ENCODE peak calls at places on chromosomes 12 and 14, in ten cellular contexts. D is left ventricle myocardium inferior, A is cardiac muscle cell, R is right lobe of liver, C is lower lobe of right lung, L is heart left ventricle, J is sigmoid colon, X is right cardiac atrium, Q is IMR-90, V is H7. H is an unnamed sample.

GRCh38 chr12:6452245-6452731 is 446 bp downstream of the TAPBPL start:
- DNase-seq in D (no peak), A (no peak), R (peak; percentile 64), C (no peak), L (peak; percentile 53), J (peak; percentile 79), X (no peak), Q (no peak), V (peak; percentile 70), H (no peak)

GRCh38 chr12:56629459-56630179 is 507 bp downstream of the BAZ2A start:
- DNase-seq in D (peak; percentile 34), A (peak; percentile 42), R (peak; percentile 65), C (peak; percentile 51), L (peak; percentile 37), J (no peak), X (peak; percentile 33), Q (no peak), V (no peak), H (no peak)

GRCh38 chr12:82326905-82327503 is 31.2 kb downstream of the CCDC59 start:
- DNase-seq in D (no peak), A (peak; percentile 45), R (no peak), C (no peak), L (no peak), J (no peak), X (no peak), Q (peak; percentile 28), V (no peak), H (no peak)

GRCh38 chr14:26897186-26897585 is 299.4 kb upstream of the NOVA1 start:
- DNase-seq in D (no peak), A (no peak), R (no peak), C (no peak), L (no peak), J (no peak), X (no peak), Q (no peak), V (no peak), H (no peak)

GRCh38 chr12:21771311-21771710 is 3.2 kb downstream of the KCNJ8 start:
- DNase-seq in D (no peak), A (no peak), R (no peak), C (no peak), L (no peak), J (no peak), X (no peak), Q (peak; percentile 74), V (no peak), H (no peak)

GRCh38 chr12:58915634-58916033 is 4.7 kb downstream of the LRIG3 start:
- DNase-seq in D (peak; percentile 29), A (peak; percentile 64), R (peak; percentile 53), C (no peak), L (peak; percentile 34), J (peak; percentile 90), X (no peak), Q (peak; percentile 71), V (peak; percentile 13), H (peak; percentile 37)

GRCh38 chr14:103130017-103130764 is 6.9 kb downstream of the TNFAIP2 start:
- DNase-seq in D (no peak), A (no peak), R (peak; percentile 48), C (no peak), L (no peak), J (no peak), X (no peak), Q (no peak), V (peak; percentile 50), H (no peak)

GRCh38 chr14:96975116-96975515 is 177.9 kb downstream of the VRK1 start:
- DNase-seq in D (no peak), A (no peak), R (no peak), C (no peak), L (no peak), J (no peak), X (no peak), Q (no peak), V (no peak), H (no peak)

GRCh38 chr14:70999117-70999516 is 91.9 kb downstream of the PCNX1 start:
- DNase-seq in D (no peak), A (peak; percentile 34), R (no peak), C (no peak), L (no peak), J (no peak), X (no peak), Q (no peak), V (no peak), H (no peak)

GRCh38 chr12:119660074-119660473 is 7.9 kb upstream of the PRKAB1 start:
- DNase-seq in D (no peak), A (no peak), R (no peak), C (no peak), L (no peak), J (no peak), X (no peak), Q (no peak), V (no peak), H (no peak)

GRCh38 chr14:74238974-74239847 is at the start of gene VSX2:
- DNase-seq in D (no peak), A (no peak), R (no peak), C (no peak), L (no peak), J (no peak), X (no peak), Q (no peak), V (peak; percentile 91), H (no peak)

GRCh38 chr14:74239848-74240793 is 872 bp downstream of the VSX2 start:
- DNase-seq in D (no peak), A (no peak), R (no peak), C (no peak), L (no peak), J (no peak), X (no peak), Q (no peak), V (peak; percentile 85), H (no peak)

GRCh38 chr14:74241611-74242005 is 2.4 kb downstream of the VSX2 start:
- DNase-seq in D (no peak), A (no peak), R (no peak), C (no peak), L (no peak), J (no peak), X (no peak), Q (no peak), V (no peak), H (no peak)

GRCh38 chr14:74242055-74243042 is 3.1 kb downstream of the VSX2 start:
- DNase-seq in D (no peak), A (no peak), R (no peak), C (no peak), L (no peak), J (no peak), X (no peak), Q (no peak), V (peak; percentile 66), H (no peak)

DNA sequence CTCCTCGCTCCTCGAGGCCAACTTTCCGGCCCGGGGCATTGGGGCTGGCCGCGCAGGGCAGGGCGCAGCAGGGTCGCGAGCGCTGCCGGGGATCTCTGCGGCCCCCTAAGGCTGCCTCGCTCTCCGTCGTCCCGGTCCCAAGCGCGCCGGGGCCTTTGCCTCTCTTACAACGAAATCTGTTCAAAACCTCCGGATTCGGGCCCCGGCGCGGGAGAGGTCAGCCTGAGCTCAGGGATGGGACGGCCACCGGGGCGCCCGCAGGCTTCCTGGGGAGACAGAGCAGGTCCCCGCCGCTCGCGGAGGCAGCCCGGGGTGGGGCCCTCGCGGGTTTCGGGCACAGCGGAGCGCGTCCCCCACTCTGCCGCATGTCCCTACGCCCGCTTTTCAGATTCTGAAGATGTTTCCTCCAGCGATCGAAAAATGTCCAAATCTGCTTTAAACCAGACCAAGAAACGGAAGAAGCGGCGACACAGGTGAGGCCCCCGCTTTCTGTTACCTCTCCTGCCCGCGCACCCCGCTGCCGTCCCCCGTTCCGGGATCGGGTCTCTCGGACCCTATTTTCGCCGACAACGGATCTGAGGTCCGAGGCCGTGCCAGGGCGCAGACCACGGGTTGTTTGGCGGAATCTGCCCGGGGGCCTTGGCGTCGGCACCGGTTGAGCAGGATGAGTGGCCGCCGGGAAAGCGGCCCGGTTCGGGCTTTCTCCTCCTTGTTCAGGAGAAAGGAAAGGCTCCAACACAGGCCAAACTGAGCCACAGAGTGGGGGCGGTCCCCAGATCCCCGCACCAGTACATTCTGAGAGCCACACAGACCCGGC is 1.8 kb downstream of the VSX2 start:
- DNase-seq in D (no peak), A (no peak), R (no peak), C (no peak), L (no peak), J (no peak), X (no peak), Q (no peak), V (peak; percentile 86), H (no peak)
- H3K27me3 ChIP-seq in D (peaks cover 98% of the 10 kb centered on the region), A (peaks cover 98% of the 10 kb centered on the region), R (peaks cover 30% of the 10 kb centered on the region), C (peaks cover 89% of the 10 kb centered on the region), L (peaks cover 71% of the 10 kb centered on the region), J (peaks cover 42% of the 10 kb centered on the region), X (no peaks in the 10 kb centered on the region), Q (peaks cover 90% of the 10 kb centered on the region), V (peaks cover 87% of the 10 kb centered on the region), H (peaks cover 82% of the 10 kb centered on the region)

DNA sequence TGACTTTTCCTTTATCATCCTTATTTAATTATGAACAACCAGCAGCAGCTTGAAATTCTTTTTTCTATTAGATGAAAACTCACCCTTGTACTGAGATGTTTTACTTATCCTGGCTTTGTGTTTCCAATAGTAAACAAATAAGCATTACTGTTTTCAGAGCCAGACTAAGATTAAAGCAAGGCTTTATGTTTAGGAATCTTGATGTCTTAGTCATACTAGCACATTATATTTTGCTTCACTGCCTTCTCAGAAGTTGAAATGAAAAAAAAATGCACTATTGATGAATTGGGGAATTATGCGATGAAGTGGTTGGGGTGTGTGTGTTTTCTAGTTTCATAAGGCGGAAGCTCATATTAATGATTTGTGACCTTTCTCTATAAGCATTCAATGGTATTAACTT is 301.2 kb upstream of the E2F7 start:
- DNase-seq in D (no peak), A (no peak), R (no peak), C (no peak), L (no peak), J (no peak), X (no peak), Q (no peak), V (no peak), H (no peak)
- H3K27me3 ChIP-seq in D (no peaks in the 10 kb centered on the region), A (no peaks in the 10 kb centered on the region), R (no peaks in the 10 kb centered on the region), C (no peaks in the 10 kb centered on the region), L (no peaks in the 10 kb centered on the region), J (no peaks in the 10 kb centered on the region), X (no peaks in the 10 kb centered on the region), Q (no peaks in the 10 kb centered on the region), V (no peaks in the 10 kb centered on the region), H (no peaks in the 10 kb centered on the region)

DNA sequence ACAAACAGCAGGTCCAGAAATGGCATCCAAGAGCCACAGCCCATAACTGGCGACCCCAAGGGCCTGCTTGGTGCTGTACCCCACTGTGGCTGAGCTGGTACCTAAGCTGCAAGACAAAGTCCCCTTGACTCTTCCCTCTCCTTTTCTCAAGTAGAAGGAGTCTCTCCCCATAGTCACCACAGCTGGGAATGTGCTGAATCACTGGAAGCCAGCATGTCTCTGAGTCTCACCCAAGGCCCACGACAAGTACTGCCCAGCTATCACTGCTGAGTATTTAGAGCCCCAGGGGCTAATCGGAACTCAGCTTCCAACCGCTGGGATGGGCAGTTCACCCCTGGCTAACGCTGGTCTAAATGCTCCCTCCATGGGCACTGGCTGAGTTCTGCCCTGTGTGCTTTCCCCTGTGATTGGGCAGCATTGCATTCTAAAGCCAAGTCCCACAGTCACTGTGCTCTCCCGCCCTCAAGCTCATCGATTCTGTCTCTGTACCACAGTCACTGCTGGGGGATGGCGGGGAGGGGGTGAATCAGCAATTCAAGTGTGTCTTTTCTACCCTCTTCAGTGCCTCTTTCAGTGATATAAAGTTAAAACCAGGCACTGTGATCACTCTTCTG is 6.2 kb downstream of the A2ML1 start:
- DNase-seq in D (no peak), A (no peak), R (no peak), C (no peak), L (no peak), J (no peak), X (no peak), Q (no peak), V (no peak), H (no peak)
- H3K27me3 ChIP-seq in D (peaks cover 5% of the 10 kb centered on the region), A (no peaks in the 10 kb centered on the region), R (no peaks in the 10 kb centered on the region), C (no peaks in the 10 kb centered on the region), L (no peaks in the 10 kb centered on the region), J (no peaks in the 10 kb centered on the region), X (no peaks in the 10 kb centered on the region), Q (no peaks in the 10 kb centered on the region), V (no peaks in the 10 kb centered on the region), H (no peaks in the 10 kb centered on the region)

GRCh38 chr14:86196476-86196875 is 666.5 kb downstream of the FLRT2 start:
- DNase-seq in D (no peak), A (peak; percentile 0), R (no peak), C (no peak), L (no peak), J (no peak), X (no peak), Q (peak; percentile 4), V (no peak), H (no peak)
- H3K27me3 ChIP-seq in D (no peaks in the 10 kb centered on the region), A (no peaks in the 10 kb centered on the region), R (no peaks in the 10 kb centered on the region), C (no peaks in the 10 kb centered on the region), L (no peaks in the 10 kb centered on the region), J (no peaks in the 10 kb centered on the region), X (no peaks in the 10 kb centered on the region), Q (no peaks in the 10 kb centered on the region), V (no peaks in the 10 kb centered on the region), H (no peaks in the 10 kb centered on the region)

H was measured in brain microvascular endothelial cell.